ENCODE peak calls at places on chromosomes 2 and 18, in five cellular contexts. P is left ventricle myocardium inferior, F is Peyer's patch, Q is neural crest cell, N is hepatocyte. D is an unnamed sample.

GRCh38 chr2:78535395-78535794 is 490.1 kb upstream of the REG3G start:
- DNase-seq in N (no peak), Q (no peak), P (no peak), F (no peak), D (no peak)

GRCh38 chr18:28041366-28041765 is 135.6 kb downstream of the CDH2 start:
- DNase-seq in P (no peak), N (peak), Q (no peak), F (no peak), D (no peak)

GRCh38 chr2:171718720-171719119 is 31.5 kb downstream of the DYNC1I2 start:
- DNase-seq in P (no peak), Q (no peak), F (no peak), N (no peak), D (no peak)

GRCh38 chr2:135916232-135916631 is 40.0 kb upstream of the MCM6 start:
- DNase-seq in N (peak), F (no peak), P (no peak), Q (no peak), D (no peak)

GRCh38 chr18:35005963-35006577 is 35.1 kb upstream of the MAPRE2 start:
- DNase-seq in F (no peak), Q (no peak), P (no peak), N (peak), D (peak)

GRCh38 chr2:88626171-88627054 is 851 bp downstream of the EIF2AK3 start:
- DNase-seq in Q (peak), P (peak), N (peak), F (peak), D (peak)

GRCh38 chr2:49021170-49021743 is 133.1 kb downstream of the FSHR start:
- DNase-seq in P (no peak), F (no peak), N (no peak), Q (no peak), D (no peak)

GRCh38 chr2:118535818-118536212 is 311.6 kb downstream of the EN1 start:
- DNase-seq in N (no peak), Q (no peak), F (no peak), P (no peak), D (no peak)

GRCh38 chr2:138267902-138268254 is 233.7 kb upstream of the SPOPL start:
- DNase-seq in F (no peak), N (no peak), P (no peak), Q (no peak), D (no peak)

GRCh38 chr2:81976998-81977397 is 1672.4 kb upstream of the LRRTM1 start:
- DNase-seq in P (no peak), Q (no peak), N (peak), F (no peak), D (no peak)

GRCh38 chr2:202018950-202019349 is 14.7 kb upstream of the FZD7 start:
- DNase-seq in Q (no peak), N (no peak), F (no peak), P (no peak), D (no peak)

GRCh38 chr2:65662654-65663432 is 230.4 kb upstream of the SPRED2 start:
- DNase-seq in P (no peak), F (no peak), Q (no peak), N (no peak), D (no peak)

GRCh38 chr18:13565228-13565627 is 161.1 kb downstream of the FAM210A start:
- DNase-seq in N (no peak), Q (no peak), F (no peak), P (peak), D (no peak)

GRCh38 chr18:58009166-58009565 is 34.9 kb upstream of the NEDD4L start:
- DNase-seq in P (no peak), Q (no peak), N (no peak), F (no peak), D (no peak)

GRCh38 chr18:4157339-4157738 is 297.8 kb downstream of the DLGAP1 start:
- DNase-seq in P (no peak), N (no peak), F (no peak), Q (no peak), D (no peak)

GRCh38 chr2:109168080-109168479 is 39.1 kb downstream of the SH3RF3 start:
- DNase-seq in Q (no peak), F (no peak), P (no peak), N (no peak), D (no peak)

GRCh38 chr2:188199716-188200128 is 92.0 kb upstream of the GULP1 start:
- DNase-seq in N (peak), F (no peak), Q (no peak), P (no peak), D (no peak)

GRCh38 chr2:83273322-83273721 is 1185.8 kb downstream of the SUCLG1 start:
- DNase-seq in P (no peak), F (no peak), N (no peak), Q (no peak), D (no peak)

GRCh38 chr2:216504376-216504762 is 5.7 kb downstream of the RPL37A start:
- DNase-seq in P (no peak), Q (no peak), N (no peak), F (no peak), D (no peak)

GRCh38 chr2:128451636-128452411 is 133.2 kb upstream of the HS6ST1 start:
- DNase-seq in Q (no peak), N (no peak), F (no peak), P (no peak), D (no peak)

GRCh38 chr2:173119069-173119807 is 43.6 kb downstream of the MAP3K20 start:
- DNase-seq in P (no peak), N (no peak), Q (no peak), F (no peak), D (no peak)

GRCh38 chr2:172296267-172297046 is 130.9 kb upstream of the ITGA6 start:
- DNase-seq in Q (no peak), P (no peak), F (no peak), N (no peak), D (no peak)

GRCh38 chr2:202555354-202555753 is 79.4 kb upstream of the FAM117B start:
- DNase-seq in P (no peak), Q (no peak), N (no peak), F (no peak), D (no peak)

GRCh38 chr2:234482807-234483206 is 14.1 kb downstream of the ARL4C start:
- DNase-seq in F (no peak), Q (no peak), P (no peak), N (no peak), D (no peak)

GRCh38 chr2:11417946-11418585 is 47.9 kb downstream of the E2F6 start:
- DNase-seq in P (no peak), Q (no peak), N (no peak), F (no peak), D (peak)
- TF ChIP-seq CTCF in P (peak), Q (peak), N (peak), F (no peak), D (peak)

DNA sequence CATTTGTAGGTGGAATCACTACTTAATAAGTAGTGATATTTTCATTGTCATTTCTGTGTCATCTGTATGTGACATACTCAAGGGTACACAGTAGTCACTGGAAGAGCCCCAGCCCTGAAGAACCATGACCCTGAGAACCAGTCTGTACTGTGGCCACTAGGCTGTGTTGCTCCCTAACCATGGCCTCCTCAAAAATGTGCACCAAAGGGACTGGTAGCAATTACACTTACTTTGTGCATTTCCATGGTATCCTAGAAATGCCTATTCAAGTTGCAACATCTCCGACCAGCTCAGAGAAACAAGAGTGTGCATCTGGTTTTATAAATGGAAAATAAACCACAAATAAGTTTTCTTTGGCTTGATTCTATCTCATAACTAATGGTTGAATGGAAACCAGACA is 155.1 kb downstream of the DOCK10 start:
- DNase-seq in N (no peak), P (no peak), F (no peak), Q (no peak), D (no peak)
- TF ChIP-seq CTCF in N (no peak), P (no peak), F (no peak), Q (no peak), D (no peak)

GRCh38 chr2:3589086-3589485 is 5.8 kb upstream of the COLEC11 start:
- DNase-seq in F (no peak), N (no peak), Q (no peak), P (no peak), D (no peak)
- TF ChIP-seq CTCF in F (no peak), N (no peak), Q (no peak), P (no peak), D (no peak)

GRCh38 chr2:130850788-130851623 is 14.3 kb downstream of the ARHGEF4 start:
- DNase-seq in F (no peak), Q (no peak), N (no peak), P (peak), D (no peak)
- TF ChIP-seq CTCF in F (no peak), Q (no peak), N (no peak), P (no peak), D (no peak)

DNA sequence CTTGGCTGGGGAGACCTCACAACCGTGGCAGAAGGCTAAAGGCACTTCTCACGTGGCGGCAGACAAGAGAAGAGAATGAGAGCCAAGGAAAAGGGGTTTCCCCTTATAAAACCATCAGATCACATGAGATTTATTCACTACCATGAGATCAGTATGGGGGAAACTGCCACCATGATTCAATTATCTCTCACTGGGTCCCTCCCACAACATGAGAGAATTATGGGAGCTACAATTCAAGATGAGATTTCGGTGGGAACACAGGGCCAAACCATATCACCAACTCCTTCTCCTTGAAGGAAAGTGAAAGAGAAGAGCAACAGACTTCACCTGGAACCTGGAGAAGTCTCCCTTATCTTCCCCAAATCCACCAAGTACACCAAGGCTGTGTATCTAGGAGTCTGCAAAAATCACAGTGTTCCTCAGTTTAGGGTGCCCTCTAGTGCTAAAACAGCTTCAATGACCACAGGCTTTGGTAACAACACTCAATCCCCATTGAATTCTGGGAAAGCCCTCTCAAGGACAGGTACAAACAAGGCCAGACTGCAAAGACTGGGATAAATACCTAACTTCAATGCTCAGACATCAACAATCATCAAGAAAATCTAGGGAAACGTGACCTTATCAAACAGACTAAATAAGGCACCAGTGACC is 148.8 kb upstream of the SRD5A2 start:
- DNase-seq in Q (no peak), F (no peak), P (no peak), N (peak), D (no peak)
- TF ChIP-seq CTCF in Q (peak), F (no peak), P (no peak), N (peak), D (peak)